ENCODE peak calls at places on chromosomes 11 and 22, in five cellular contexts. B is germinal center; Z is activated CD4-positive, alpha-beta T cell treated with anti-CD3 and anti-CD28 coated beads, Interleukin-2, amount 50 U/mL, for 4 hours; D is NCI-H510A treated with DMSO at 0.1 percent for 48 hours; Q is astrocyte of the cerebellum. P is an unnamed sample.

GRCh38 chr22:32473388-32473952 is 1.1 kb upstream of the FBXO7 start:
- DNase-seq in B (peak), Z (peak), D (peak), Q (peak), P (peak)

GRCh38 chr11:86218125-86219081 is 26.1 kb upstream of the EED start:
- DNase-seq in B (peak), Z (peak), D (peak), Q (peak), P (peak)

GRCh38 chr22:50293441-50294318 is 13.8 kb downstream of the PLXNB2 start:
- DNase-seq in B (peak), Z (no peak), D (no peak), Q (no peak), P (no peak)

GRCh38 chr11:116537121-116537520 is 235.7 kb downstream of the BUD13 start:
- DNase-seq in B (no peak), Z (no peak), D (no peak), Q (no peak), P (no peak)

GRCh38 chr11:8018742-8019631 is 31.9 kb downstream of the EIF3F start:
- DNase-seq in B (peak), Z (peak), D (peak), Q (no peak), P (peak)

GRCh38 chr11:95228081-95228859 is 2.7 kb downstream of the SESN3 start:
- DNase-seq in B (no peak), Z (no peak), D (no peak), Q (no peak), P (no peak)

GRCh38 chr11:116813170-116813569 is 9.9 kb downstream of the APOA4 start:
- DNase-seq in B (no peak), Z (no peak), D (no peak), Q (no peak), P (no peak)

GRCh38 chr11:44343778-44344424 is 34.0 kb upstream of the ALX4 start:
- DNase-seq in B (no peak), Z (no peak), D (no peak), Q (no peak), P (no peak)

GRCh38 chr22:29004647-29005371 is 56.8 kb downstream of the C22orf31 start:
- DNase-seq in B (no peak), Z (no peak), D (peak), Q (peak), P (no peak)

GRCh38 chr22:44395116-44396005 is 82.6 kb upstream of the SHISAL1 start:
- DNase-seq in B (no peak), Z (no peak), D (no peak), Q (no peak), P (no peak)

GRCh38 chr11:58061813-58062212 is 31.1 kb downstream of the OR6Q1 start:
- DNase-seq in B (no peak), Z (no peak), D (no peak), Q (peak), P (peak)

GRCh38 chr11:68673291-68673930 is 10.9 kb upstream of the GAL start:
- DNase-seq in B (no peak), Z (no peak), D (no peak), Q (peak), P (no peak)

GRCh38 chr11:7348432-7349298 is 97.0 kb downstream of the SYT9 start:
- DNase-seq in B (no peak), Z (no peak), D (peak), Q (no peak), P (no peak)

GRCh38 chr22:46262449-46263207 is 515 bp downstream of the PKDREJ start:
- DNase-seq in B (peak), Z (no peak), D (no peak), Q (no peak), P (no peak)

GRCh38 chr11:35235498-35235897 is 96.5 kb downstream of the CD44 start:
- DNase-seq in B (no peak), Z (no peak), D (no peak), Q (no peak), P (no peak)

GRCh38 chr11:77557553-77557952 is 32.2 kb upstream of the AQP11 start:
- DNase-seq in B (no peak), Z (no peak), D (peak), Q (no peak), P (no peak)